ENCODE peak calls at places on chromosomes 12 and 14, in seven cellular contexts. I is B cell, N is AG04450, P is psoas muscle, L is body of pancreas, K is left ventricle myocardium inferior, C is sigmoid colon. B is an unnamed sample.

GRCh38 chr12:131832393-131833231 is 4.4 kb downstream of the MMP17 start:
- DNase-seq in I (no peak), N (peak; percentile 52), P (peak; percentile 74), L (no peak), K (peak; percentile 51), C (peak; percentile 87), B (no peak)

GRCh38 chr12:119665164-119665929 is 2.6 kb upstream of the PRKAB1 start:
- DNase-seq in I (no peak), N (no peak), P (no peak), L (no peak), K (no peak), C (no peak), B (no peak)

GRCh38 chr12:121224591-121224990 is 14.7 kb downstream of the P2RX4 start:
- DNase-seq in I (no peak), N (no peak), P (no peak), L (no peak), K (no peak), C (no peak), B (no peak)

GRCh38 chr14:63650336-63650952 is 8.8 kb upstream of the WDR89 start:
- DNase-seq in I (no peak), N (no peak), P (no peak), L (peak; percentile 56), K (no peak), C (no peak), B (no peak)

GRCh38 chr14:62409909-62410308 is 635.3 kb downstream of the KCNH5 start:
- DNase-seq in I (no peak), N (peak; percentile 38), P (no peak), L (no peak), K (no peak), C (no peak), B (no peak)

GRCh38 chr12:79685068-79685467 is 5.7 kb downstream of the PAWR start:
- DNase-seq in I (no peak), N (no peak), P (no peak), L (no peak), K (no peak), C (no peak), B (no peak)

GRCh38 chr14:38079268-38079667 is 128.4 kb upstream of the SSTR1 start:
- DNase-seq in I (no peak), N (peak; percentile 1), P (no peak), L (no peak), K (no peak), C (no peak), B (no peak)

GRCh38 chr14:50763386-50764007 is 67.5 kb downstream of the NIN start:
- DNase-seq in I (no peak), N (peak; percentile 47), P (no peak), L (peak; percentile 77), K (no peak), C (no peak), B (no peak)

GRCh38 chr14:32998433-32998832 is 59.8 kb downstream of the NPAS3 start:
- DNase-seq in I (no peak), N (no peak), P (no peak), L (no peak), K (no peak), C (no peak), B (no peak)

GRCh38 chr12:25276199-25276937 is 25.6 kb upstream of the KRAS start:
- DNase-seq in I (no peak), N (peak; percentile 88), P (no peak), L (peak; percentile 75), K (no peak), C (peak; percentile 74), B (peak; percentile 88)

GRCh38 chr12:70823182-70823976 is 97.2 kb downstream of the PTPRR start:
- DNase-seq in I (no peak), N (no peak), P (no peak), L (no peak), K (no peak), C (no peak), B (no peak)

GRCh38 chr12:41067941-41068645 is 120.0 kb upstream of the PDZRN4 start:
- DNase-seq in I (no peak), N (no peak), P (no peak), L (no peak), K (no peak), C (no peak), B (no peak)

GRCh38 chr12:75939016-75939642 is 92.4 kb downstream of the PHLDA1 start:
- DNase-seq in I (no peak), N (no peak), P (no peak), L (no peak), K (no peak), C (no peak), B (no peak)

GRCh38 chr12:15662983-15663659 is 126.1 kb downstream of the EPS8 start:
- DNase-seq in I (no peak), N (no peak), P (no peak), L (no peak), K (no peak), C (no peak), B (no peak)

GRCh38 chr12:90977224-90977623 is 22.2 kb upstream of the CCER1 start:
- DNase-seq in I (no peak), N (no peak), P (no peak), L (no peak), K (no peak), C (no peak), B (no peak)

GRCh38 chr12:122880668-122881067 is 15.3 kb downstream of the VPS37B start:
- DNase-seq in I (no peak), N (no peak), P (no peak), L (no peak), K (no peak), C (no peak), B (peak; percentile 62)

GRCh38 chr12:46549527-46550265 is 177.1 kb upstream of the SLC38A2 start:
- DNase-seq in I (no peak), N (peak; percentile 84), P (no peak), L (no peak), K (no peak), C (no peak), B (peak; percentile 93)

GRCh38 chr12:109385339-109386078 is 37.8 kb downstream of the MYO1H start:
- DNase-seq in I (no peak), N (peak; percentile 3), P (peak; percentile 29), L (no peak), K (no peak), C (no peak), B (peak; percentile 65)
- TF ChIP-seq CTCF in I (peak; percentile 40), N (peak; percentile 65), P (peak; percentile 53), L (peak; percentile 45), K (peak; percentile 64), C (peak; percentile 38), B (peak; percentile 35)

GRCh38 chr12:81461163-81461562 is 298.0 kb downstream of the PPFIA2 start:
- DNase-seq in I (no peak), N (no peak), P (no peak), L (no peak), K (no peak), C (no peak), B (no peak)
- TF ChIP-seq CTCF in I (no peak), N (no peak), P (no peak), L (no peak), K (no peak), C (no peak), B (peak; percentile 17)

DNA sequence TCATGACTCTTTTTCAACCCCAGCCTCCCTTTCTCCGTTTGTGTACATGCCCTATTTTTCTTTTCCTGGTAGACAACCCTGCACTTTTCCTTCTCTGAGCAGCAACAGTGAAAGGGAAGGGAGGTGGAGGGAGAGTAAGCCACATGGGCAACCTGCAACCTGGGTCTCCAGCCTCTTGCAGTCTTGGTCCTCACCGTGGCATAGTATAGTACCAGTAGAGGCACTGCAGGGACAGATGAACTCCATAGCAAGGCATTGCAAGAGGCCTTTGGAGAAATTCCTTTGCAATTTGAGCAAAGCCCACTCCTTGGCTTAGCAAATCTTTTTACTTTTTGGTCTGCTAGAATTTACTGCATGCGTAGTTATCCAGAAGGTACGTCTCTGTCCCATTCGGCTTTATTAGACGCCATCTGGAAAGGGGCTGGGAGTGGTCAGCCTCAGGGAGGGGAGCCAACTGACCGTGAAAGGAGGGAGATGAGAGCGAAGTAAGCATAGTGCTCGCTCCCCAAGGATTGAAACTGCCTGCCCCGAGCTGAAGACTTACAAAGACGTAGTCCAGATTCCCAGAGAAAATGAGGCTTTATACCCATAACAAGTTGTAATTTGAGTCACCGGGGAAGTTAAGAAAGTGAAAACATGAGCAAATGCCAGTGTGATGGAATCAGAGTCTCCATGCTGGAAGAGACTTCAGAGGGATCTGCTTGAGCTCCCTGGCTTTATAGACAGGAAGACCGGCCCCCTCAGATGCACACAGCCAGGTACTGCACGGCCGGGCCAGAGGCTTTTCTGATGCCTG is 331.9 kb downstream of the CACNA1C start:
- DNase-seq in I (no peak), N (peak; percentile 53), P (no peak), L (no peak), K (no peak), C (no peak), B (no peak)
- TF ChIP-seq CTCF in I (no peak), N (peak; percentile 30), P (no peak), L (no peak), K (no peak), C (no peak), B (no peak)

GRCh38 chr14:49139593-49139992 is 446.6 kb downstream of the RPS29 start:
- DNase-seq in I (no peak), N (no peak), P (no peak), L (no peak), K (no peak), C (no peak), B (no peak)

DNA sequence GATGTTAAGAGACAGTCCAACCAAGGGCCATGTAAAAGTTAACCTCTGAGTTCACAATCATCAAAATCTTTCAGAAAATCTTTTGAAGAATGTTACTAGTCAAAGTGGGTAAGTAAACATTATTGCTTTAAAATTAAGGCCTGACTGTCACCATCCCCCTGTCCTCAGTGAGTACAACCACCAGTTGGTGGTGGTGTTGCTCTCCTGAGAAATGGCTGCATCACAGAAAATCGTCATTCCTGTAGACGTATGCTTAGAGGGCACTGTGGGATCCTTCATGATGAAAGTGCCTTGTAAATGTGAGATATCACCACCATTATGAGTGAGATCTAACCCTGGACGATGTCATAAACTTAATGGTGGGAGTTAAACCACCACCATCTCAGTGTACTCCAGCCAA is 451.2 kb downstream of the RPS29 start:
- DNase-seq in I (no peak), N (no peak), P (no peak), L (no peak), K (no peak), C (no peak), B (peak; percentile 12)
- TF ChIP-seq CTCF in I (no peak), N (no peak), P (no peak), L (no peak), K (no peak), C (no peak), B (peak; percentile 1)

GRCh38 chr14:77025744-77026165 is 2.8 kb downstream of the IRF2BPL start:
- DNase-seq in I (no peak), N (no peak), P (peak; percentile 41), L (peak; percentile 52), K (peak; percentile 31), C (no peak), B (no peak)

GRCh38 chr14:77026166-77026929 is 2.2 kb downstream of the IRF2BPL start:
- DNase-seq in I (no peak), N (no peak), P (peak; percentile 50), L (peak; percentile 57), K (peak; percentile 49), C (peak; percentile 81), B (no peak)

GRCh38 chr14:77026930-77027537 is 1.5 kb downstream of the IRF2BPL start:
- DNase-seq in I (peak; percentile 91), N (no peak), P (peak; percentile 64), L (peak; percentile 64), K (peak; percentile 54), C (peak; percentile 79), B (peak; percentile 75)

GRCh38 chr14:77028384-77029246 is at the start of gene IRF2BPL:
- DNase-seq in I (peak; percentile 98), N (peak; percentile 99), P (peak; percentile 99), L (peak; percentile 99), K (peak; percentile 99), C (peak; percentile 100), B (peak; percentile 95)

GRCh38 chr14:77027538-77028383 is 747 bp downstream of the IRF2BPL start:
- DNase-seq in I (peak; percentile 92), N (no peak), P (peak; percentile 76), L (peak; percentile 73), K (peak; percentile 76), C (peak; percentile 92), B (peak; percentile 83)
- TF ChIP-seq CTCF in I (peak; percentile 10), N (peak; percentile 27), P (peak; percentile 13), L (no peak), K (peak; percentile 8), C (no peak), B (peak; percentile 10)

B was measured in NB4.